ENCODE peak calls at places on chromosome 5, in five cellular contexts. N, Y, F, X and Z are unnamed samples.

GRCh38 chr5:12316812-12317211 is 412.6 kb upstream of the CTNND2 start:
- DNase-seq in X (no peak), F (no peak), Y (no peak), N (peak; percentile 1), Z (no peak)

GRCh38 chr5:39624268-39624886 is 199.6 kb upstream of the DAB2 start:
- DNase-seq in F (peak; percentile 82), N (peak; percentile 73), X (no peak), Y (no peak), Z (no peak)

GRCh38 chr5:158856794-158857193 is 242.9 kb downstream of the EBF1 start:
- DNase-seq in X (no peak), F (no peak), N (no peak), Y (no peak), Z (no peak)

GRCh38 chr5:143179126-143179740 is 224.3 kb downstream of the NR3C1 start:
- DNase-seq in X (no peak), N (no peak), F (no peak), Y (no peak), Z (no peak)

GRCh38 chr5:158599132-158599531 is 500.6 kb downstream of the EBF1 start:
- DNase-seq in X (no peak), Y (no peak), N (no peak), F (no peak), Z (no peak)

GRCh38 chr5:76622076-76622475 is 1.1 kb downstream of the F2RL2 start:
- DNase-seq in X (no peak), Y (no peak), F (no peak), N (no peak), Z (no peak)

GRCh38 chr5:124670672-124671592 is 75.5 kb downstream of the ZNF608 start:
- DNase-seq in N (no peak), X (no peak), Y (no peak), F (no peak), Z (peak; percentile 77)

GRCh38 chr5:39427225-39427624 is 2.4 kb upstream of the DAB2 start:
- DNase-seq in X (no peak), Y (no peak), F (no peak), N (no peak), Z (no peak)

GRCh38 chr5:142819816-142820215 is 49.6 kb downstream of the ARHGAP26 start:
- DNase-seq in N (no peak), F (peak; percentile 34), X (no peak), Y (no peak), Z (no peak)

GRCh38 chr5:130549884-130550552 is 615.0 kb downstream of the HINT1 start:
- DNase-seq in F (peak; percentile 64), X (no peak), Y (no peak), N (peak; percentile 61), Z (no peak)

GRCh38 chr5:33827335-33827734 is 64.5 kb downstream of the ADAMTS12 start:
- DNase-seq in Y (no peak), X (no peak), F (no peak), N (no peak), Z (no peak)

GRCh38 chr5:171272996-171273970 is 35.8 kb upstream of the TLX3 start:
- DNase-seq in X (no peak), F (peak; percentile 36), Y (no peak), N (no peak), Z (no peak)

GRCh38 chr5:110032386-110032785 is 342.7 kb downstream of the MAN2A1 start:
- DNase-seq in F (no peak), N (no peak), Y (no peak), X (no peak), Z (no peak)

GRCh38 chr5:157279605-157280239 is 13.8 kb downstream of the CYFIP2 start:
- DNase-seq in X (no peak), N (no peak), Y (no peak), F (no peak), Z (no peak)

GRCh38 chr5:50968296-50969206 is 302.1 kb downstream of the PARP8 start:
- DNase-seq in F (no peak), Y (no peak), N (no peak), X (no peak), Z (no peak)

GRCh38 chr5:155017610-155018009 is 4.1 kb downstream of the KIF4B start:
- DNase-seq in X (no peak), N (no peak), Y (no peak), F (no peak), Z (no peak)

GRCh38 chr5:180811012-180811622 is 8.5 kb upstream of the MGAT1 start:
- DNase-seq in X (no peak), Y (no peak), F (no peak), N (no peak), Z (no peak)

GRCh38 chr5:75632321-75632720 is 21.1 kb downstream of the ANKDD1B start:
- DNase-seq in Y (no peak), X (no peak), F (no peak), N (no peak), Z (no peak)

GRCh38 chr5:32531885-32532520 is 53.4 kb upstream of the SUB1 start:
- DNase-seq in X (peak; percentile 69), F (peak; percentile 25), Y (no peak), N (no peak), Z (peak; percentile 58)

GRCh38 chr5:76403713-76403962 is 553 bp downstream of the IQGAP2 start:
- DNase-seq in X (no peak), F (no peak), N (peak; percentile 19), Y (no peak), Z (no peak)

GRCh38 chr5:132785355-132785754 is 8.3 kb upstream of the SEPTIN8 start:
- DNase-seq in F (no peak), N (no peak), Y (no peak), X (no peak), Z (no peak)

GRCh38 chr5:30099634-30100033 is 1093.9 kb upstream of the CDH6 start:
- DNase-seq in X (no peak), F (no peak), Y (no peak), N (peak; percentile 62), Z (peak; percentile 97)

GRCh38 chr5:59067976-59068651 is 485.2 kb downstream of the RAB3C start:
- DNase-seq in X (no peak), Y (no peak), F (no peak), N (no peak), Z (no peak)

GRCh38 chr5:77210091-77211012 is at the start of gene PDE8B:
- DNase-seq in N (no peak), X (peak; percentile 32), Y (no peak), F (peak; percentile 14), Z (no peak)

GRCh38 chr5:110441035-110441434 is 285.4 kb downstream of the TMEM232 start:
- DNase-seq in N (peak; percentile 31), Y (no peak), F (peak; percentile 35), X (no peak), Z (no peak)

GRCh38 chr5:176776141-176776865 is 34.1 kb upstream of the UNC5A start:
- DNase-seq in Y (no peak), N (no peak), F (no peak), X (no peak), Z (no peak)

GRCh38 chr5:172597755-172598155 is 43.3 kb upstream of the NEURL1B start:
- DNase-seq in X (no peak), N (no peak), F (no peak), Y (no peak), Z (no peak)

GRCh38 chr5:179317411-179318192 is 27.7 kb downstream of the ADAMTS2 start:
- DNase-seq in X (no peak), N (no peak), F (no peak), Y (no peak), Z (no peak)

GRCh38 chr5:52638732-52639131 is 149.0 kb upstream of the ITGA1 start:
- DNase-seq in F (no peak), Y (no peak), N (no peak), X (no peak), Z (no peak)

GRCh38 chr5:113176734-113177133 is 200.1 kb downstream of the DCP2 start:
- DNase-seq in F (no peak), Y (no peak), X (no peak), N (no peak), Z (no peak)